ENCODE peak calls at places on chromosomes 11 and 22, in seven cellular contexts. A is stimulated activated CD4-positive, alpha-beta T cell treated with anti-CD3 and anti-CD28 coated beads, TNF-alpha, amount 100 ng/mL, for 24 hours; X is activated T-helper 1 cell treated with Interleukin-2 at 50 U/mL for 16 hours; O is kidney; Z is GM23248; B is BJ; W is astrocyte of the spinal cord. K is an unnamed sample.

GRCh38 chr11:60064115-60064514 is 7.7 kb downstream of the MS4A3 start:
- DNase-seq in A (no peak), X (no peak), O (no peak), Z (no peak), B (no peak), W (no peak), K (no peak)

GRCh38 chr11:61297741-61298140 is 2.6 kb upstream of the VWCE start:
- DNase-seq in A (no peak), X (no peak), O (peak; percentile 53), Z (peak; percentile 95), B (peak; percentile 75), W (peak; percentile 97), K (no peak)

GRCh38 chr11:105720096-105720495 is 110.2 kb downstream of the GRIA4 start:
- DNase-seq in A (no peak), X (no peak), O (no peak), Z (no peak), B (no peak), W (no peak), K (no peak)

GRCh38 chr11:65445604-65446445 is 23.2 kb downstream of the NEAT1 start:
- DNase-seq in A (no peak), X (no peak), O (peak; percentile 66), Z (peak; percentile 72), B (no peak), W (peak; percentile 38), K (no peak)

GRCh38 chr11:58999291-58999680 is 60.0 kb downstream of the GLYATL1 start:
- DNase-seq in A (no peak), X (no peak), O (no peak), Z (no peak), B (no peak), W (no peak), K (no peak)

GRCh38 chr11:121194731-121195596 is 93.9 kb downstream of the TECTA start:
- DNase-seq in A (peak; percentile 31), X (peak; percentile 13), O (no peak), Z (peak; percentile 60), B (no peak), W (peak; percentile 65), K (peak; percentile 15)

GRCh38 chr11:131817701-131818188 is 447.3 kb downstream of the NTM start:
- DNase-seq in A (no peak), X (no peak), O (no peak), Z (no peak), B (no peak), W (no peak), K (no peak)

GRCh38 chr11:8038393-8038792 is 42.6 kb upstream of the TUB start:
- DNase-seq in A (no peak), X (no peak), O (no peak), Z (no peak), B (no peak), W (no peak), K (no peak)

GRCh38 chr11:16987205-16987568 is 27.0 kb downstream of the PLEKHA7 start:
- DNase-seq in A (no peak), X (no peak), O (peak; percentile 84), Z (no peak), B (no peak), W (no peak), K (no peak)

GRCh38 chr22:47090591-47091240 is 328.3 kb downstream of the TBC1D22A start:
- DNase-seq in A (no peak), X (no peak), O (no peak), Z (peak; percentile 47), B (no peak), W (peak; percentile 28), K (no peak)

GRCh38 chr11:79285756-79286155 is 155.1 kb downstream of the TENM4 start:
- DNase-seq in A (no peak), X (no peak), O (no peak), Z (no peak), B (no peak), W (no peak), K (no peak)

GRCh38 chr22:23199159-23199558 is 18.9 kb downstream of the BCR start:
- DNase-seq in A (no peak), X (no peak), O (peak; percentile 26), Z (no peak), B (no peak), W (peak; percentile 37), K (no peak)

GRCh38 chr11:67507242-67507890 is 596 bp downstream of the CDK2AP2 start:
- DNase-seq in A (no peak), X (no peak), O (no peak), Z (peak; percentile 81), B (no peak), W (no peak), K (no peak)

GRCh38 chr22:49112176-49112575 is 715.5 kb downstream of the BRD1 start:
- DNase-seq in A (no peak), X (no peak), O (no peak), Z (no peak), B (no peak), W (no peak), K (no peak)

GRCh38 chr11:70278994-70279393 is 8.5 kb downstream of the PPFIA1 start:
- DNase-seq in A (no peak), X (no peak), O (peak; percentile 9), Z (no peak), B (no peak), W (no peak), K (no peak)

K was measured in activated CD4-positive, alpha-beta T cell treated with anti-CD3 and anti-CD28 coated beads for 24 hours.